ENCODE peak calls at places on chromosome 5, in ten cellular contexts. One of them, this sample, is unnamed.

GRCh38 chr5:160199410-160199911 is 29.8 kb upstream of the FABP6 start:
- DNase-seq in upper lobe of left lung: peak
- DNase-seq in transverse colon: peak
- DNase-seq in H1: peak
- DNase-seq in K562: peak
- DNase-seq in suprapubic skin: peak
- DNase-seq in stomach: peak
- DNase-seq in tibial nerve: peak
- DNase-seq in ovary: peak
- DNase-seq in HepG2: no peak
- DNase-seq in this sample: peak

GRCh38 chr5:125302577-125302976 is 556.1 kb upstream of the ZNF608 start:
- DNase-seq in H1: no peak
- DNase-seq in HepG2: no peak
- DNase-seq in ovary: no peak
- DNase-seq in suprapubic skin: no peak
- DNase-seq in stomach: no peak
- DNase-seq in tibial nerve: no peak
- DNase-seq in upper lobe of left lung: no peak
- DNase-seq in transverse colon: no peak
- DNase-seq in K562: no peak
- DNase-seq in this sample: no peak

GRCh38 chr5:2352101-2352861 is 399.2 kb downstream of the IRX2 start:
- DNase-seq in HepG2: peak
- DNase-seq in K562: no peak
- DNase-seq in stomach: no peak
- DNase-seq in tibial nerve: no peak
- DNase-seq in upper lobe of left lung: peak
- DNase-seq in ovary: no peak
- DNase-seq in suprapubic skin: no peak
- DNase-seq in transverse colon: no peak
- DNase-seq in H1: no peak
- DNase-seq in this sample: no peak

GRCh38 chr5:151048526-151048925 is 28.1 kb downstream of the GPX3 start:
- DNase-seq in stomach: no peak
- DNase-seq in tibial nerve: no peak
- DNase-seq in ovary: no peak
- DNase-seq in transverse colon: no peak
- DNase-seq in suprapubic skin: no peak
- DNase-seq in K562: no peak
- DNase-seq in H1: peak
- DNase-seq in upper lobe of left lung: no peak
- DNase-seq in HepG2: no peak
- DNase-seq in this sample: no peak

GRCh38 chr5:58466939-58467338 is 7.1 kb upstream of the PLK2 start:
- DNase-seq in tibial nerve: no peak
- DNase-seq in K562: peak
- DNase-seq in transverse colon: peak
- DNase-seq in upper lobe of left lung: no peak
- DNase-seq in ovary: no peak
- DNase-seq in suprapubic skin: no peak
- DNase-seq in stomach: peak
- DNase-seq in HepG2: no peak
- DNase-seq in H1: no peak
- DNase-seq in this sample: no peak

GRCh38 chr5:1199649-1200494 is 1.5 kb upstream of the SLC6A19 start:
- DNase-seq in suprapubic skin: no peak
- DNase-seq in H1: no peak
- DNase-seq in tibial nerve: no peak
- DNase-seq in ovary: no peak
- DNase-seq in stomach: no peak
- DNase-seq in K562: peak
- DNase-seq in upper lobe of left lung: no peak
- DNase-seq in transverse colon: no peak
- DNase-seq in HepG2: peak
- DNase-seq in this sample: no peak

GRCh38 chr5:66134407-66134843 is 9.7 kb upstream of the SREK1 start:
- DNase-seq in suprapubic skin: no peak
- DNase-seq in H1: no peak
- DNase-seq in upper lobe of left lung: no peak
- DNase-seq in stomach: no peak
- DNase-seq in K562: no peak
- DNase-seq in tibial nerve: no peak
- DNase-seq in HepG2: no peak
- DNase-seq in transverse colon: no peak
- DNase-seq in ovary: no peak
- DNase-seq in this sample: no peak

GRCh38 chr5:179699640-179700298 is 1.0 kb downstream of the CANX start:
- DNase-seq in stomach: no peak
- DNase-seq in K562: peak
- DNase-seq in transverse colon: peak
- DNase-seq in upper lobe of left lung: peak
- DNase-seq in suprapubic skin: peak
- DNase-seq in tibial nerve: peak
- DNase-seq in ovary: no peak
- DNase-seq in H1: no peak
- DNase-seq in HepG2: peak
- DNase-seq in this sample: no peak

GRCh38 chr5:62547929-62548678 is 30.5 kb upstream of the LRRC70 start:
- DNase-seq in ovary: no peak
- DNase-seq in transverse colon: no peak
- DNase-seq in tibial nerve: no peak
- DNase-seq in suprapubic skin: no peak
- DNase-seq in upper lobe of left lung: no peak
- DNase-seq in K562: no peak
- DNase-seq in H1: no peak
- DNase-seq in stomach: no peak
- DNase-seq in HepG2: no peak
- DNase-seq in this sample: no peak

GRCh38 chr5:148970876-148971275 is 92.0 kb downstream of the SH3TC2 start:
- DNase-seq in stomach: no peak
- DNase-seq in K562: no peak
- DNase-seq in ovary: no peak
- DNase-seq in suprapubic skin: no peak
- DNase-seq in H1: peak
- DNase-seq in upper lobe of left lung: no peak
- DNase-seq in tibial nerve: no peak
- DNase-seq in HepG2: no peak
- DNase-seq in transverse colon: no peak
- DNase-seq in this sample: no peak

GRCh38 chr5:16957305-16958165 is 21.4 kb upstream of the MYO10 start:
- DNase-seq in HepG2: no peak
- DNase-seq in K562: peak
- DNase-seq in suprapubic skin: no peak
- DNase-seq in tibial nerve: no peak
- DNase-seq in stomach: no peak
- DNase-seq in transverse colon: no peak
- DNase-seq in upper lobe of left lung: no peak
- DNase-seq in H1: no peak
- DNase-seq in ovary: no peak
- DNase-seq in this sample: no peak

GRCh38 chr5:149141957-149142851 is 911 bp downstream of the ABLIM3 start:
- DNase-seq in suprapubic skin: peak
- DNase-seq in upper lobe of left lung: peak
- DNase-seq in K562: no peak
- DNase-seq in H1: no peak
- DNase-seq in tibial nerve: peak
- DNase-seq in ovary: no peak
- DNase-seq in transverse colon: no peak
- DNase-seq in stomach: no peak
- DNase-seq in HepG2: no peak
- DNase-seq in this sample: no peak

GRCh38 chr5:126139086-126139485 is 284.1 kb upstream of the GRAMD2B start:
- DNase-seq in ovary: no peak
- DNase-seq in transverse colon: no peak
- DNase-seq in stomach: no peak
- DNase-seq in suprapubic skin: no peak
- DNase-seq in HepG2: no peak
- DNase-seq in H1: no peak
- DNase-seq in K562: no peak
- DNase-seq in upper lobe of left lung: no peak
- DNase-seq in tibial nerve: no peak
- DNase-seq in this sample: no peak

DNA sequence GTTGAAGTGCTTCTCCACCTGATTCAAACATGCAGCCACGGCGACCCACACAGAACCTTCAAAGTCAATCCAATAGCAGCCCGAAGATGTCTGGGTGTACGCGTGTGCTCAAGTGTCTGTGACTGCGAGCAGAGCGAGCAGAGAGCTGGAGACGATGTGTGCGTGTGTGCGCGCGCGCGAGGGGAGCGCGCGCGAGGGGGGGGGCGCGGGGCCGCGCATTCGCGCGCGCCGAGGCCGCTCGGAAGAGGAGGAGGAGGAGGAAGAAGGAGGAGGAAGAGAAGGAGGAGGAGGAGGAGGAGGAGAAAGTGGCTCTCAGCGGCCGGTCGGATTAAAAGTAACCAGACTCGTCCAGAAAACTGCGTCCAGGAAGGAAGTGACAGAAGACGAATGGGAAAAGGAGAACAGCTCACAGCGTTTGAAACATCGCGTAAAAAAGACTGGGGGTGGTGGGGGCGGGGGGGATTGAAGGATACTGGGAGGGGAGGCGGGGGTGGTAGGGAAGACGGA is at the start of gene MEF2C:
- DNase-seq in stomach: peak
- DNase-seq in suprapubic skin: peak
- DNase-seq in H1: peak
- DNase-seq in K562: peak
- DNase-seq in tibial nerve: peak
- DNase-seq in upper lobe of left lung: peak
- DNase-seq in transverse colon: peak
- DNase-seq in ovary: peak
- DNase-seq in HepG2: no peak
- DNase-seq in this sample: peak
- TF ChIP-seq POLR2A in stomach: no peak
- TF ChIP-seq POLR2A in suprapubic skin: no peak
- TF ChIP-seq POLR2A in H1: no peak
- TF ChIP-seq POLR2A in K562: peak
- TF ChIP-seq POLR2A in tibial nerve: peak
- TF ChIP-seq POLR2A in upper lobe of left lung: peak
- TF ChIP-seq POLR2A in transverse colon: peak
- TF ChIP-seq POLR2A in ovary: peak
- TF ChIP-seq POLR2A in HepG2: no peak
- TF ChIP-seq POLR2A in this sample: peak

GRCh38 chr5:27845248-27845647 is 806.9 kb upstream of the CDH9 start:
- DNase-seq in stomach: no peak
- DNase-seq in suprapubic skin: no peak
- DNase-seq in K562: no peak
- DNase-seq in tibial nerve: no peak
- DNase-seq in transverse colon: no peak
- DNase-seq in upper lobe of left lung: no peak
- DNase-seq in ovary: no peak
- DNase-seq in HepG2: no peak
- DNase-seq in H1: no peak
- DNase-seq in this sample: no peak
- TF ChIP-seq EP300 in stomach: no peak
- TF ChIP-seq EP300 in suprapubic skin: no peak
- TF ChIP-seq EP300 in K562: no peak
- TF ChIP-seq EP300 in tibial nerve: no peak
- TF ChIP-seq EP300 in transverse colon: no peak
- TF ChIP-seq EP300 in upper lobe of left lung: no peak
- TF ChIP-seq EP300 in ovary: no peak
- TF ChIP-seq EP300 in HepG2: no peak
- TF ChIP-seq EP300 in H1: no peak
- TF ChIP-seq EP300 in this sample: no peak

GRCh38 chr5:137282216-137282615 is 216.9 kb downstream of the SPOCK1 start:
- DNase-seq in HepG2: no peak
- DNase-seq in suprapubic skin: no peak
- DNase-seq in K562: peak
- DNase-seq in stomach: no peak
- DNase-seq in H1: no peak
- DNase-seq in transverse colon: no peak
- DNase-seq in tibial nerve: no peak
- DNase-seq in upper lobe of left lung: no peak
- DNase-seq in ovary: no peak
- DNase-seq in this sample: no peak
- H3K4me3 ChIP-seq in HepG2: no peak
- H3K4me3 ChIP-seq in suprapubic skin: no peak
- H3K4me3 ChIP-seq in K562: no peak
- H3K4me3 ChIP-seq in stomach: no peak
- H3K4me3 ChIP-seq in H1: no peak
- H3K4me3 ChIP-seq in transverse colon: no peak
- H3K4me3 ChIP-seq in tibial nerve: no peak
- H3K4me3 ChIP-seq in upper lobe of left lung: no peak
- H3K4me3 ChIP-seq in ovary: no peak
- H3K4me3 ChIP-seq in this sample: no peak

DNA sequence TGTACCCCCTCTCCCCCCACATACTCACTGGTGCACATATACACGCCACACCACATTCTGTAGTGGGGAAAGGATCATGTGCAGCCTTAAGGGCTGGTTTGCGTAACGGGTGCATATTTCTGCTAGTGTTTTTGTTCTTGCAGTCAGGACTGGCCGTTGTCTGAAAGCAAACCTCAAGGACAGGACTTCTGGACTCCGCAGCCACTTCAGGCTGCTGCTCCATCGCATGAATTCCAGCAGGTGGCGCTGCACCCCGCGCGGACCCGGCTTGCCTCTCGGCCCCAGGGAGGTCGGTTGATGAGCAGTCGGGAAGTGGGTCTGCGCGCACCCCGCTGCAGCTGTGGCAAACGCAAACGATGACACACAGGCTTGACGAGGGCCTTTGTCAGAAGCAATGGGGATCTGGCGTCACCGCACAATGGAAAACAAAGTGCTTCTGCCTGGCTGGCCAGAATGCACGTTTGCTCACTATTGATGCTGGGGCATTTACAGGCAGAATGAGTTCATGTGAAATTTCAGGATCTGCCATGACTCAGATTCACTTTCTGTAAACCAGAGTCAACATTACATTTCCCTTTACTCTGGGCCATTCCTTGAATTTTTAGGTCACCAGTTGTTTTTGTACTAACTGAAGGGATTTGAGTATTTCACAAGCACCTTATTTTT is 36.3 kb upstream of the GLRX start:
- DNase-seq in ovary: peak
- DNase-seq in stomach: peak
- DNase-seq in H1: peak
- DNase-seq in suprapubic skin: peak
- DNase-seq in transverse colon: peak
- DNase-seq in HepG2: peak
- DNase-seq in K562: peak
- DNase-seq in tibial nerve: peak
- DNase-seq in upper lobe of left lung: peak
- DNase-seq in this sample: peak
- TF ChIP-seq POLR2A in ovary: peak
- TF ChIP-seq POLR2A in stomach: no peak
- TF ChIP-seq POLR2A in H1: no peak
- TF ChIP-seq POLR2A in suprapubic skin: no peak
- TF ChIP-seq POLR2A in transverse colon: no peak
- TF ChIP-seq POLR2A in HepG2: peak
- TF ChIP-seq POLR2A in K562: no peak
- TF ChIP-seq POLR2A in tibial nerve: no peak
- TF ChIP-seq POLR2A in upper lobe of left lung: peak
- TF ChIP-seq POLR2A in this sample: no peak